ENCODE peak calls at places on chromosomes 16 and 17, in seven cellular contexts. F is GM23338, N is BE2C, C is neural crest cell, P is adrenal gland, L is colonic mucosa, K is spleen. E is an unnamed sample.

GRCh38 chr16:67000384-67001158 is 12.2 kb downstream of the CES4A start:
- DNase-seq in F (peak; percentile 79), N (peak; percentile 70), C (peak; percentile 16), P (peak; percentile 88), L (peak; percentile 52), K (peak; percentile 88), E (no peak)

GRCh38 chr17:46929413-46929812 is 6.5 kb downstream of the GOSR2 start:
- DNase-seq in F (no peak), N (peak; percentile 53), C (no peak), P (no peak), L (no peak), K (no peak), E (no peak)

GRCh38 chr17:64061157-64061898 is 40.9 kb upstream of the ICAM2 start:
- DNase-seq in F (no peak), N (no peak), C (no peak), P (no peak), L (no peak), K (no peak), E (no peak)

GRCh38 chr17:82443465-82444283 is 6.9 kb downstream of the CYBC1 start:
- DNase-seq in F (no peak), N (no peak), C (no peak), P (peak; percentile 95), L (no peak), K (peak; percentile 81), E (no peak)

GRCh38 chr16:69036399-69037091 is 68.9 kb upstream of the HAS3 start:
- DNase-seq in F (no peak), N (no peak), C (no peak), P (no peak), L (no peak), K (no peak), E (no peak)

GRCh38 chr16:81940781-81941560 is 70.3 kb downstream of the SDR42E1 start:
- DNase-seq in F (peak; percentile 52), N (no peak), C (no peak), P (no peak), L (no peak), K (no peak), E (no peak)

GRCh38 chr16:4330277-4330882 is 14.5 kb downstream of the GLIS2 start:
- DNase-seq in F (peak; percentile 79), N (peak; percentile 90), C (peak; percentile 86), P (peak; percentile 91), L (peak; percentile 84), K (peak; percentile 96), E (peak; percentile 92)

GRCh38 chr16:85862476-85863383 is 36.2 kb upstream of the IRF8 start:
- DNase-seq in F (no peak), N (no peak), C (no peak), P (no peak), L (peak; percentile 12), K (no peak), E (no peak)

GRCh38 chr16:56956076-56956475 is 5.7 kb upstream of the CETP start:
- DNase-seq in F (no peak), N (no peak), C (no peak), P (no peak), L (no peak), K (peak; percentile 3), E (no peak)

GRCh38 chr17:2608350-2608913 is 15.0 kb downstream of the PAFAH1B1 start:
- DNase-seq in F (no peak), N (no peak), C (no peak), P (no peak), L (no peak), K (no peak), E (no peak)

DNA sequence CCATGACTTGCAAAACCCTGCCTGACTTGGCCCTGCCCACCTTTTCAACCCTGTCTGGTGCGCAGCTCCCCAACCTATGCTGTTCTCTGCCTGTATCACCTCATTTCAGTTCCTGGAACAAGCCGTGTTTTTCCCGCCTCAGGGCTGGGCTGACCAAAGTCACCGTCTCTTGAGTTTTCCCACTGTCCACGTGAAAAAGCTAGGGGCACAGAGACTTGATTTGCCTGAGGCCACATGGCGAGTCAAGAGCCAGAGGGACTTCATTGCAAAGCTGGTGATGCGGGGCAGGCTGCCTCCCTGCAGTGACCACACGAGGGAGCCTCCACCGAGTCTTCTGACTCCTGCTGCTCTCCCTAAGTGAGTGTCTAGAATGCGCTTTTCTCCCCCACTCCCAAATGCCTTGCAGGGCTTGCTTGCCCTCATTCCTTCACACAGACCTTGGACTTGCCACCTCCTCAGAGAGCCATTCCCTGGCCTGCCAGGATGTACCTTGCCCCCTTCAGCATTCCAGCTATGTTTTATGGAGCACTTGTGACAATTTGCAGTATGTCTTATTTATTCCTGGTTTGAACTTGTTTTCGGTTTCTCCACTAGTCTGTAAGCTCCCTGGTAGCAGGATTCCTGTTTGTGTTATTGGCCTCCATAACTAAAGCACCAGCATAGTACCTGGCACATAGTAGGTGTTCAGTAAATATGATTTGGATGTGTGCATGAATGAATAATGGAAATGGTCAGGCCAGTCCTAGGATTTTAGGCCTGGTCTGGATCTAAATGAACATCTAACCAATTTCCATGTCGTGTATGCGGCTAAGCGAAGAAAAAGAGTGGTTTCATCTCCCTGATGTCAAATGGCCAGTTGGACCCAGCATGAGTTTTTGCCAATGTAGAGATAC is 252.3 kb downstream of the SNX29 start:
- DNase-seq in F (peak; percentile 87), N (peak; percentile 62), C (peak; percentile 58), P (peak; percentile 74), L (peak; percentile 78), K (no peak), E (peak; percentile 65)
- TF ChIP-seq CTCF in F (peak; percentile 73), N (peak; percentile 81), C (peak; percentile 80), P (peak; percentile 10), L (peak; percentile 75), K (peak; percentile 42), E (peak; percentile 61)

GRCh38 chr16:50245417-50246298 is 20.7 kb upstream of the ADCY7 start:
- DNase-seq in F (peak; percentile 48), N (peak; percentile 67), C (no peak), P (peak; percentile 52), L (peak; percentile 79), K (peak; percentile 91), E (peak; percentile 30)
- TF ChIP-seq CTCF in F (no peak), N (peak; percentile 5), C (no peak), P (no peak), L (no peak), K (peak; percentile 24), E (no peak)

DNA sequence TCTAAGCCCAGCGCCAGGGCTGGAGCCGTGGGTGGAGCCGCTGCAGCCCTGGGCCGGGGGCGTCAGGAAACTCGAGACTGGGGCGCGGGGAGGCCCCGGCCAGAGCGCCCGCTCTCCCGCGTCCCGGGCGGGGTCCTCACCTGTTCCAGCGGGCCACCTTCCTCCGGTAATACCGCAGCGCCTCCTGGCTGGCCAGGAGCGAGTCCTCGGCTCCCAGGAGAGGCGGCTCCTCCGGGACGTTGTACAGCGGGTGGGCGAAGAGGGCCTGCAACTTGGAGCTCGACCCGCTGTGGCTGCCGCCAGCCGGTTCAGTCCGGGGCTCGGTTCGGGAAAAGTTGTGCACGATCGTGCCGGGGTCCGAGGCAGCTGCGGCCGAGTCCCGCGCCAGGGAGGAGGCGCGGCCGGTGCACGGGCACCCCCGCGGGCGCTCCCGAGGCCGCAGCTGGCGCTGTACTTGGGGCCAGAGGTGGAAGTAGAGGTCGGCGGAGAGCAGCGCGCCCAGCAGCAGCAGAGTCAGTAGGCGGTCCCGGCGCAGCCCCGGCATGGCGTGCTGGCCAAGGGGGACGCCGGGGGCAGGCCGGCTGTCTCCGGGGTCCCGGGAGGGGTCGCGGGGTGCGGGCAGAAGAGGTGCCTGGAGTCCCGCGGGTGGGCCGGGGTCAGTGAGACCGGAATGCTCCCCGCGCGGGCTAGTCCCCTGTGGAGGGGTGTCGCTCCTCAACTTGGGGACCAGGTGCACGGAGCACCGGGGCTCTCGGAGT is 865 bp downstream of the FAM20A start:
- DNase-seq in F (peak; percentile 84), N (peak; percentile 9), C (peak; percentile 42), P (no peak), L (no peak), K (peak; percentile 79), E (peak; percentile 42)
- TF ChIP-seq CTCF in F (peak; percentile 50), N (no peak), C (no peak), P (no peak), L (no peak), K (no peak), E (no peak)

GRCh38 chr16:19583665-19584300 is 28.3 kb downstream of the VPS35L start:
- DNase-seq in F (peak; percentile 72), N (peak; percentile 39), C (peak; percentile 24), P (peak; percentile 65), L (peak; percentile 40), K (no peak), E (peak; percentile 20)
- TF ChIP-seq CTCF in F (peak; percentile 97), N (peak; percentile 99), C (peak; percentile 85), P (peak; percentile 57), L (peak; percentile 81), K (peak; percentile 45), E (peak; percentile 75)

GRCh38 chr16:58018803-58019202 is 6.8 kb upstream of the MMP15 start:
- DNase-seq in F (peak; percentile 75), N (no peak), C (no peak), P (no peak), L (no peak), K (peak; percentile 54), E (no peak)
- TF ChIP-seq CTCF in F (peak; percentile 52), N (peak; percentile 34), C (no peak), P (no peak), L (no peak), K (no peak), E (no peak)

E was measured in endothelial cell.